ENCODE peak calls at places on chromosomes 4 and X, in six cellular contexts. M, H, L, W, D and B are unnamed samples. For H3K4me1 and H3K9me3, the result is how much of the 10 kb centered on the place peaks cover.

GRCh38 chrX:122113376-122113775 is 1066.0 kb downstream of the GLUD2 start:
- DNase-seq in L (no peak), H (no peak), D (no peak), M (no peak), W (no peak), B (no peak)

GRCh38 chr4:176927664-176928063 is 134.9 kb upstream of the VEGFC start:
- DNase-seq in H (no peak), W (no peak), D (no peak), M (no peak), L (no peak), B (no peak)

GRCh38 chr4:100428051-100428450 is 89.8 kb downstream of the EMCN start:
- DNase-seq in L (no peak), H (no peak), M (no peak), W (peak), D (no peak), B (no peak)

GRCh38 chr4:6225469-6225868 is 25.1 kb upstream of the JAKMIP1 start:
- DNase-seq in W (no peak), L (peak), H (no peak), M (no peak), D (peak), B (no peak)

GRCh38 chr4:6200922-6201362 is 593 bp upstream of the JAKMIP1 start:
- DNase-seq in M (no peak), H (no peak), L (no peak), W (no peak), D (no peak), B (no peak)

GRCh38 chrX:28901637-28902036 is 314.4 kb downstream of the IL1RAPL1 start:
- DNase-seq in L (no peak), D (no peak), W (no peak), H (no peak), M (no peak), B (no peak)

GRCh38 chrX:129606918-129607317 is 47.8 kb downstream of the APLN start:
- DNase-seq in M (peak), D (peak), L (no peak), H (no peak), W (peak), B (no peak)

GRCh38 chrX:38206542-38206941 is 14.1 kb downstream of the SRPX start:
- DNase-seq in H (no peak), L (no peak), W (no peak), M (no peak), D (no peak), B (no peak)

GRCh38 chr4:56937262-56937661 is 29.6 kb downstream of the REST start:
- DNase-seq in D (no peak), H (no peak), L (no peak), M (no peak), W (peak), B (no peak)

GRCh38 chr4:78644744-78645330 is 93.3 kb downstream of the ANXA3 start:
- DNase-seq in M (peak), H (no peak), D (peak), L (no peak), W (peak), B (no peak)

GRCh38 chr4:47762376-47763266 is 75.2 kb downstream of the CORIN start:
- DNase-seq in M (no peak), W (no peak), D (no peak), L (no peak), H (no peak), B (no peak)

GRCh38 chr4:47763279-47763678 is 74.6 kb downstream of the CORIN start:
- DNase-seq in D (no peak), H (no peak), W (no peak), L (no peak), M (no peak), B (no peak)
- H3K4me1 ChIP-seq in D (under half), H (under half), W (under half), L (under half), M (under half), B (under half)

GRCh38 chr4:140858897-140859296 is 102.7 kb upstream of the TBC1D9 start:
- DNase-seq in H (peak), W (no peak), L (no peak), M (no peak), D (no peak), B (no peak)

GRCh38 chr4:140865253-140865652 is 109.1 kb upstream of the TBC1D9 start:
- DNase-seq in H (no peak), M (no peak), L (no peak), W (no peak), D (no peak), B (no peak)

GRCh38 chr4:140863187-140863586 is 107.0 kb upstream of the TBC1D9 start:
- DNase-seq in D (no peak), W (no peak), M (no peak), L (no peak), H (no peak), B (no peak)

GRCh38 chr4:140862182-140862442 is 105.9 kb upstream of the TBC1D9 start:
- DNase-seq in D (no peak), M (no peak), L (no peak), H (no peak), W (no peak), B (no peak)

DNA sequence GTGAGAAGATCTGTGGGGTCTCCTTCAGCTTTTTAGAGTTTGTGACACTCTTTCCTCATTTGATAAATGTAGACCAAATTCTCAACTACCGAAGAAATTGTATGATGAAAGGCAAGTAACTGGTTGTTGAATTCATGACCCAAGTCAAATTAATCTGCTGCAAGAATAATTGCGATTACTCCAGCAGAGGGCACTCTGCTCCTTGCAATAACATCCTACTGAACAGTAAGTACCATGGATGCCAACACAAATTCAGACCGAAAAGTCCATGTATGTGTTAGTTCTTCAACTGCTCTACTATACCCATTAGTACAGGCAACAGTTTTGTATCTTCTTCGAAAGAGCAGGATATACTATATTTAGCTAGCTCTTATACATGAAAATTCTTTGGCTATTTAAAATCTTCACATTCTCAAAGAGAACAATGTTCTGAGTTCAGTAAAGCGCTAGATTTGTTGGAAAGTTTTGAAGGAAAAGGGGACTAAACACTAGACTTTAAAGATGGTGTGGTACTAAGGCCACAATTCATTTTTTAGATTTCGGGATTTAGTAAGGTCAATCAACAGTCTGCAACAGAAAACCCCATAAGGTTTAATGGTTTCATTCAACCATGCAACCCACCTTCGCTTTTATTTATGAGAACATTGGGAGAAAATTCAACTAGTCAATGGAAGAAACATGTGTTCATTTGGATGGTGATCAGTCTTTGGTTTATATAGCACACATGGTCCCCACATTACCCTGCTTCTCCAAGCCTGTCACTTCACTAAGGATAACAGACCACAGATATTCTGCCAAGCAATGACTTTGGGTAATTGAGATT is 105.4 kb upstream of the TBC1D9 start:
- DNase-seq in D (peak), H (no peak), M (peak), W (peak), L (no peak), B (no peak)
- TF ChIP-seq POLR2AphosphoS5 in D (no peak), H (no peak), M (no peak), W (no peak), L (no peak), B (no peak)

DNA sequence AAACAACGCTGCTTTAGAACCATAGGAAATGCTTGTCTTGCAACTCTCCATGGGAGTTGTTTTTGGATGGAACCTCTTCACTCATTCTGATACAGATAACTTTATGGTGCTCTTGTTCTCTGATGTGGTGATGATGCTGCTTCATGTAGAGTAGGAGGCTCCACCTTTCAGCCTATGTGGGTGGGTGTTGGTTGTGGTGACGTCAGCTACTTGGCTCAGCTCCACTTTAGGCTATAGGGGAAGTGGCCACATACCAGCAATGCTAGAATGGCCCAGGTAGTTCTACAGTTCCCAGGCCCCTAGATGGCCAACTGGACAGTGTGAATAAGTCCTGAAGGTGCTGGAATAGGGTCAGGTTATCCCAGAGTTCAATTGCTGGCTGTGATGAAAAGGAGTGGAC is 192.1 kb downstream of the TBX22 start:
- DNase-seq in M (no peak), W (no peak), D (no peak), L (no peak), H (no peak), B (no peak)
- H3K9me3 ChIP-seq in M (under half), W (under half), D (under half), L (under half), H (under half), B (under half)

GRCh38 chrX:65677954-65678469 is 10.6 kb downstream of the MSN start:
- DNase-seq in H (no peak), M (no peak), D (no peak), W (peak), L (no peak), B (no peak)
- H3K4me1 ChIP-seq in H (half or more), M (under half), D (under half), W (under half), L (under half), B (half or more)

GRCh38 chr4:37453361-37454262 is 209.1 kb downstream of the NWD2 start:
- DNase-seq in W (no peak), L (peak), M (peak), D (peak), H (peak), B (no peak)

GRCh38 chr4:37454263-37454800 is 209.8 kb downstream of the NWD2 start:
- DNase-seq in D (no peak), H (peak), M (no peak), W (no peak), L (no peak), B (no peak)

GRCh38 chr4:37451646-37452045 is 207.1 kb downstream of the NWD2 start:
- DNase-seq in M (no peak), W (no peak), D (no peak), L (no peak), H (no peak), B (no peak)

GRCh38 chr4:37450911-37451310 is 206.4 kb downstream of the NWD2 start:
- DNase-seq in D (no peak), L (no peak), H (no peak), W (no peak), M (no peak), B (no peak)

DNA sequence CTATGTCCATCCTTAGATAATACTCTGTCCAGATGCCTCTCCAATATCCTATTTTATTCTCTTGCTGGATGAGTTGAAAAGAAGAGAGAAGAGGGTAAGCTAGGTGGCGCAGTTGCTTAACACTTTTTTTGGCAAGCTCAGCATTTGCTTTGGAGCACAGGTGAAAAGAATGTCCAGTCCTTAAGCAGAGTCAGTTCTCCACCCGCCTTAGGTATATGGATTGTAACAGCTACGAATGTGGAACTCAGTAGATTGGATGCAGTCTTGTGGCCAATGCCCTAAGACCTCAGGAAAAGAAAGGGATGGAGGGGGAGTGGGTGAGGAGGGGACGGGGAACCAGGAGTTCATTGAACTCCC is 208.4 kb downstream of the NWD2 start:
- DNase-seq in W (peak), H (no peak), L (no peak), D (peak), M (peak), B (no peak)
- TF ChIP-seq POLR2AphosphoS5 in W (no peak), H (no peak), L (no peak), D (peak), M (no peak), B (no peak)

GRCh38 chrX:40170830-40171512 is 73.2 kb upstream of the BCOR start:
- DNase-seq in M (no peak), D (no peak), H (no peak), L (no peak), W (no peak), B (no peak)
- H3K9me3 ChIP-seq in M (under half), D (under half), H (under half), L (under half), W (under half), B (under half)